ENCODE peak calls at places on chromosome 7, in nine cellular contexts. T, L, B, J, C, D, F, Z and N are unnamed samples.

GRCh38 chr7:132402751-132403245 is 173.5 kb downstream of the PLXNA4 start:
- DNase-seq in T (no peak), L (no peak), B (no peak), J (peak), C (no peak), D (peak), F (no peak), Z (no peak), N (no peak)

GRCh38 chr7:127251458-127252379 is 1.0 kb downstream of the GRM8 start:
- DNase-seq in T (no peak), L (peak), B (peak), J (peak), C (peak), D (no peak), F (no peak), Z (no peak), N (peak)

GRCh38 chr7:113831509-113831908 is 87.3 kb downstream of the PPP1R3A start:
- DNase-seq in T (no peak), L (no peak), B (no peak), J (no peak), C (no peak), D (peak), F (no peak), Z (peak), N (no peak)

GRCh38 chr7:1101580-1102431 is 13.9 kb downstream of the GPER1 start:
- DNase-seq in T (no peak), L (no peak), B (no peak), J (no peak), C (no peak), D (no peak), F (no peak), Z (no peak), N (peak)

GRCh38 chr7:155589001-155589980 is 42.9 kb upstream of the CNPY1 start:
- DNase-seq in T (no peak), L (no peak), B (no peak), J (no peak), C (no peak), D (no peak), F (no peak), Z (no peak), N (peak)

GRCh38 chr7:44769381-44770209 is 20.9 kb downstream of the ZMIZ2 start:
- DNase-seq in T (no peak), L (no peak), B (peak), J (no peak), C (peak), D (no peak), F (no peak), Z (no peak), N (no peak)

GRCh38 chr7:46003896-46004875 is 83.1 kb upstream of the IGFBP3 start:
- DNase-seq in T (no peak), L (no peak), B (no peak), J (no peak), C (no peak), D (peak), F (no peak), Z (no peak), N (no peak)

GRCh38 chr7:23955600-23956149 is 245.7 kb downstream of the STK31 start:
- DNase-seq in T (no peak), L (no peak), B (no peak), J (no peak), C (no peak), D (no peak), F (no peak), Z (no peak), N (no peak)

GRCh38 chr7:5470721-5471311 is 47.2 kb upstream of the TNRC18 start:
- DNase-seq in T (peak), L (no peak), B (no peak), J (peak), C (no peak), D (no peak), F (no peak), Z (no peak), N (peak)

GRCh38 chr7:139745330-139746143 is 32.3 kb downstream of the HIPK2 start:
- DNase-seq in T (no peak), L (no peak), B (peak), J (no peak), C (no peak), D (no peak), F (no peak), Z (no peak), N (peak)

DNA sequence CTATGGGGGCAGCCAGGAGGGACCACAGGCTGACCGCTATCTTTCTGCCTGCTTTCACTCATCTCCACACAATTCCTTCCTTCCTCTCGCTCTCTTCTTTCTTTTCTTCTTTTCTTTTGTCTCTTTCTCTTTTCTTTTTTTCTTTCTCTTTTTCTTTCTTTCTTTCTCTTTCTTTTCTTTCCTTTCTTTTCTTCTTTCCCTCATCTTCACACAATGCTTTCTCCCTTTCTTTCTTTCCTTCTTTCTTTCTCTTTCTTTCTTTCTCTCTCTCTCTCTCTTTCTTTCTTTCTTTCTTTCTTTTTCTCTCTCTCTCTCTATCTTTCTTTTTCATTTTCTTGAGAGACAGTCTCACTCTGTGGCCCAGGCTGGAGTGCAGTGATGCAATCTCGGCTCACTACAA is 6.8 kb upstream of the MUC12 start:
- DNase-seq in T (no peak), L (no peak), B (no peak), J (no peak), C (no peak), D (no peak), F (no peak), Z (no peak), N (no peak)
- TF ChIP-seq CTCF in T (no peak), L (no peak), B (no peak), J (no peak), C (no peak), D (no peak), F (no peak), Z (no peak), N (no peak)

GRCh38 chr7:120033114-120033513 is 239.9 kb upstream of the KCND2 start:
- DNase-seq in T (no peak), L (no peak), B (peak), J (no peak), C (no peak), D (no peak), F (no peak), Z (no peak), N (no peak)
- H3K4me3 ChIP-seq in T (no peak), L (no peak), B (no peak), J (no peak), C (no peak), D (no peak), F (no peak), Z (no peak), N (no peak)

GRCh38 chr7:43727003-43727402 is 2.3 kb downstream of the COA1 start:
- DNase-seq in T (no peak), L (no peak), B (no peak), J (no peak), C (no peak), D (no peak), F (no peak), Z (no peak), N (no peak)

GRCh38 chr7:43727494-43727893 is 1.8 kb downstream of the COA1 start:
- DNase-seq in T (no peak), L (no peak), B (no peak), J (no peak), C (no peak), D (no peak), F (no peak), Z (no peak), N (no peak)

GRCh38 chr7:43726466-43726865 is 2.9 kb downstream of the COA1 start:
- DNase-seq in T (no peak), L (no peak), B (no peak), J (no peak), C (no peak), D (peak), F (no peak), Z (no peak), N (no peak)

GRCh38 chr7:43729924-43730248 is 563 bp upstream of the COA1 start:
- DNase-seq in T (no peak), L (no peak), B (no peak), J (no peak), C (no peak), D (no peak), F (no peak), Z (no peak), N (no peak)

GRCh38 chr7:43729214-43729923 is at the start of gene COA1:
- DNase-seq in T (peak), L (peak), B (peak), J (peak), C (peak), D (peak), F (peak), Z (peak), N (peak)
- TF ChIP-seq CTCF in T (peak), L (no peak), B (peak), J (no peak), C (peak), D (no peak), F (no peak), Z (no peak), N (no peak)

GRCh38 chr7:41886906-41887311 is 184.0 kb upstream of the INHBA start:
- DNase-seq in T (peak), L (peak), B (no peak), J (peak), C (no peak), D (peak), F (peak), Z (peak), N (peak)

GRCh38 chr7:41887446-41887845 is 184.6 kb upstream of the INHBA start:
- DNase-seq in T (no peak), L (no peak), B (no peak), J (no peak), C (no peak), D (no peak), F (no peak), Z (no peak), N (no peak)

GRCh38 chr7:41886257-41886905 is 183.5 kb upstream of the INHBA start:
- DNase-seq in T (peak), L (peak), B (no peak), J (peak), C (no peak), D (peak), F (peak), Z (peak), N (peak)

GRCh38 chr7:41885078-41885477 is 182.2 kb upstream of the INHBA start:
- DNase-seq in T (no peak), L (no peak), B (no peak), J (no peak), C (no peak), D (no peak), F (no peak), Z (no peak), N (no peak)

GRCh38 chr7:41885748-41886147 is 182.9 kb upstream of the INHBA start:
- DNase-seq in T (no peak), L (no peak), B (no peak), J (no peak), C (no peak), D (no peak), F (no peak), Z (no peak), N (no peak)
- H3K4me3 ChIP-seq in T (no peak), L (no peak), B (no peak), J (no peak), C (no peak), D (no peak), F (no peak), Z (no peak), N (no peak)

GRCh38 chr7:28618383-28618782 is 206.1 kb downstream of the CREB5 start:
- DNase-seq in T (no peak), L (no peak), B (no peak), J (no peak), C (no peak), D (no peak), F (no peak), Z (no peak), N (no peak)

GRCh38 chr7:28619256-28619655 is 206.9 kb downstream of the CREB5 start:
- DNase-seq in T (no peak), L (no peak), B (no peak), J (no peak), C (no peak), D (no peak), F (no peak), Z (no peak), N (no peak)

GRCh38 chr7:28617308-28617707 is 205.0 kb downstream of the CREB5 start:
- DNase-seq in T (no peak), L (no peak), B (no peak), J (no peak), C (peak), D (no peak), F (no peak), Z (no peak), N (no peak)

GRCh38 chr7:28613262-28613661 is 200.9 kb downstream of the CREB5 start:
- DNase-seq in T (no peak), L (no peak), B (no peak), J (no peak), C (no peak), D (no peak), F (no peak), Z (no peak), N (no peak)

GRCh38 chr7:28615091-28615490 is 202.8 kb downstream of the CREB5 start:
- DNase-seq in T (no peak), L (no peak), B (peak), J (no peak), C (no peak), D (no peak), F (no peak), Z (no peak), N (no peak)
- TF ChIP-seq CTCF in T (peak), L (no peak), B (peak), J (no peak), C (peak), D (peak), F (peak), Z (peak), N (peak)

GRCh38 chr7:151103973-151104372 is 17.7 kb downstream of the AGAP3 start:
- DNase-seq in T (no peak), L (no peak), B (no peak), J (no peak), C (no peak), D (no peak), F (no peak), Z (no peak), N (no peak)

GRCh38 chr7:151107882-151108281 is 21.6 kb downstream of the AGAP3 start:
- DNase-seq in T (no peak), L (no peak), B (no peak), J (no peak), C (no peak), D (no peak), F (no peak), Z (no peak), N (peak)

GRCh38 chr7:151101621-151102396 is 15.5 kb downstream of the AGAP3 start:
- DNase-seq in T (no peak), L (no peak), B (no peak), J (no peak), C (no peak), D (no peak), F (no peak), Z (no peak), N (peak)

GRCh38 chr7:151102991-151103390 is 16.7 kb downstream of the AGAP3 start:
- DNase-seq in T (no peak), L (no peak), B (no peak), J (no peak), C (no peak), D (no peak), F (no peak), Z (no peak), N (no peak)

DNA sequence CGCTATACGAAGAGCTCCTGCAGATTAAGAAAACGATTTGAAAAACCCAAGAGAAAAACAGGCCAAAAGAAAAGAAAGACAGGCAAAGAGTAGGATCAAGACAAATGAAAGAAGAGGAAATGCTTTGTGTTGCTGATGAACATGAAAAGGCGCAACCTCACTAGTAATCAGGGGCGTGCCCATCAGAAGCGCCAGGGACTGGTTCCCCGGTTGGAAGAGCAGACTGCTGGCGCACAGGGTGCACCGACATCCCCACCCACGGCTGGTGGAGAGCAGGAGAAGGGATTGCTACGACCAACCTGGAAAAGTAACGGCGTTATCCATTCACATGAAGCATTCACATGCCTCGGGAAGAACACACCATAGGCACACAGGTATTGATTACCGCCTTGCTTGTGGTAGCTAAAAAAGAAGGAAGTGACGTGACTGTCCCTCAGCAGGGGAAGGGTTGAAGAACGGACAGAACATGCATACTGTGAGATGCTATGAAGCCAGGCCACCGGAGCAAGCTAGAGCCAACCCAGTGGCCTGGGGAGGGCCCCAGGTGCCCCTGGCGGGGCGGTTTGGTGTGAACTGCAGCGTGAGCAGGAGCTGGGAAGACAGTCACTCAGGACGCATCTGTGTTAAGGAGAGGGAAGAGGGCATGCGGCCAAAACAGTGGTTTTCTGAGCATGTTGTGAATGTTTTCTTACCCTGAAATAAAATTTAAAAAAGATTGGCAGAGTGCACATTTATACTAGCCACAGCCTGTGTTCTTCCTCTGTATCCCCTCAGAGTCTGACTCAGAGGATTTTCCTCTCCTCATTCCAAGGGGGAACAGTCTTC is 18.3 kb downstream of the AGAP3 start:
- DNase-seq in T (no peak), L (no peak), B (peak), J (no peak), C (no peak), D (peak), F (no peak), Z (peak), N (peak)
- H3K4me3 ChIP-seq in T (no peak), L (no peak), B (no peak), J (no peak), C (no peak), D (no peak), F (no peak), Z (no peak), N (no peak)

GRCh38 chr7:88357794-88358533 is 51.3 kb upstream of the STEAP4 start:
- DNase-seq in T (no peak), L (no peak), B (no peak), J (no peak), C (peak), D (no peak), F (no peak), Z (no peak), N (no peak)
- TF ChIP-seq CTCF in T (peak), L (peak), B (peak), J (no peak), C (peak), D (peak), F (peak), Z (no peak), N (peak)

DNA sequence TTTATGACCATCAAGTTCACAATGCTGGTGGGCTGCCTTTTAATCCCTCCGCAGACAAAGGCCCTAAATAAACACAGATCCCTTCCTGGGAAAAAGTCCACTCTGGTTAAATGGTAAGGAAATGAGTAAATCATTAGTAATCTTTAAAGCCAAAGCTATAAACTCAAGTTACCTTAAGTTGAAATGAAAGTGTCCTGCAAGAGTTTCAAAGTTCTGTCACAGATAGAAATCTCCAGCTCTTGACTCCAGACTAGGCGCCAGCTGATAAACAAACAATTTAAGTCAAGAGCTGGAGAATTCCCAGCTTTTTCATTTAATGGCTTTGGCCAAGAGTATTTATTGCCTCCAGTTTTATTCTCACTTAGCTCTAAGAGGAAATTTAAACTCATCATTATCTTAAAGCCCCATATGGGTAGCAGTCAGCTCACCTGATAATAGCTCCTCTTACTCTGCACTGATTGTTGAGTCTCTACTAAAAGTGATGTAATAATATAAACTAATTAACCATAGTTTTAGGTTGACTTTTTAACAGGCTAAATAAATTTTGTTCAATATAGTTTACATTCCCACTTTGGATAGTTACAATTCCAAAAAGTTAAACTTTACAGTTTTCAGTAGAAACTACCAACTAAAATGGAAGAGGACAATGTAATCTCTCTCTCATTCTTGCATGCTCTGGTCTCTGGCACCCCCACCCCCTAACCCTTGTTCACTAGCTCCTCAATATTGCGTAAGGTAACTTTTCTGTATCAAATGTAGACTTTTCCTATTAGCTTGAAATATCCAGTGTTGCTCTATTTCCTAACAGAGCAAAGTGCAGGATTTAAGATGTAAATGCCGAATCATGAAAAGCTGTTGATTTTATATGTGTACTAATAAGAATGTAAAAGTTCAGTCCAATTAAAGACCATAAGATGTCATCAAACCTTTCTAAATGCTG is 56.1 kb downstream of the HIBADH start:
- DNase-seq in T (no peak), L (no peak), B (no peak), J (no peak), C (no peak), D (peak), F (no peak), Z (no peak), N (no peak)
- H3K4me3 ChIP-seq in T (no peak), L (no peak), B (no peak), J (no peak), C (no peak), D (no peak), F (no peak), Z (no peak), N (peak)

GRCh38 chr7:16929146-16929762 is 47.5 kb upstream of the AGR3 start:
- DNase-seq in T (no peak), L (no peak), B (no peak), J (no peak), C (peak), D (no peak), F (no peak), Z (no peak), N (no peak)

GRCh38 chr7:16926861-16927260 is 45.1 kb upstream of the AGR3 start:
- DNase-seq in T (no peak), L (no peak), B (no peak), J (no peak), C (no peak), D (no peak), F (no peak), Z (no peak), N (no peak)

GRCh38 chr7:16923019-16923418 is 41.2 kb upstream of the AGR3 start:
- DNase-seq in T (no peak), L (no peak), B (no peak), J (no peak), C (no peak), D (no peak), F (no peak), Z (no peak), N (no peak)

GRCh38 chr7:16925609-16926008 is 43.8 kb upstream of the AGR3 start:
- DNase-seq in T (no peak), L (no peak), B (no peak), J (no peak), C (no peak), D (no peak), F (no peak), Z (no peak), N (no peak)

DNA sequence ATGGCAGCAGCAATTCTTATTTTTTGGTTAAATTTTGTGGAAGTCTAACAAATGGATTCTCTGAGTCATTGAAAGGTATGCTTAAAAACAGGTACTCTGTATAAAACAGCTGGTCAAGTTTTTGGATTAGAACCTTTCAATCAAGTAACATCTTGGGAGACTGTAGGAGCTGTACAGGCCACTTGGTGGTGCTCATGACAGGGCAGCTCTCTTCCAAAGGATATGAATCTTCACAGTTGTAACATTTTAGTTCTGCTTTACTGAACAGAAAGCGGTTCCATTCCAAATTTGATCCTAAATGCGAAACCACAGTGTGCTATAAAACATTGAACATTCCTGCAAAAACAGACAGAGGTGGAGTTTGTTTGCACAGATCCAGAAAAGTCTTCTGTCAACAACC is 44.5 kb upstream of the AGR3 start:
- DNase-seq in T (peak), L (peak), B (peak), J (no peak), C (peak), D (peak), F (no peak), Z (no peak), N (no peak)
- TF ChIP-seq CTCF in T (peak), L (peak), B (peak), J (no peak), C (peak), D (peak), F (peak), Z (peak), N (peak)